ENCODE peak calls at places on chromosomes 5 and 9, in six cellular contexts. One of them, this sample, is unnamed.
A peak's percentile ranks its signal among the peaks of the same experiment; 100 is the strongest.

GRCh38 chr5:39266442-39266841 is 47.1 kb upstream of the FYB1 start:
- DNase-seq in T follicular helper cell: no peak
- DNase-seq in stimulated activated CD4-positive, alpha-beta T cell treated with anti-CD3 and anti-CD28 coated beads, Interleukin-2, amount 100 ng/mL, for 24 hours: no peak
- DNase-seq in uterus: no peak
- DNase-seq in AG20443: peak; percentile 61
- DNase-seq in activated naive CD8-positive, alpha-beta T cell treated with anti-CD3 and anti-CD28 coated beads for 36 hours: no peak
- DNase-seq in this sample: no peak

GRCh38 chr5:56845277-56845676 is 29.9 kb downstream of the MAP3K1 start:
- DNase-seq in T follicular helper cell: no peak
- DNase-seq in stimulated activated CD4-positive, alpha-beta T cell treated with anti-CD3 and anti-CD28 coated beads, Interleukin-2, amount 100 ng/mL, for 24 hours: no peak
- DNase-seq in uterus: no peak
- DNase-seq in AG20443: no peak
- DNase-seq in activated naive CD8-positive, alpha-beta T cell treated with anti-CD3 and anti-CD28 coated beads for 36 hours: no peak
- DNase-seq in this sample: no peak

GRCh38 chr5:158886086-158886485 is 213.6 kb downstream of the EBF1 start:
- DNase-seq in T follicular helper cell: no peak
- DNase-seq in stimulated activated CD4-positive, alpha-beta T cell treated with anti-CD3 and anti-CD28 coated beads, Interleukin-2, amount 100 ng/mL, for 24 hours: no peak
- DNase-seq in uterus: no peak
- DNase-seq in AG20443: peak; percentile 20
- DNase-seq in activated naive CD8-positive, alpha-beta T cell treated with anti-CD3 and anti-CD28 coated beads for 36 hours: no peak
- DNase-seq in this sample: no peak

GRCh38 chr9:128911529-128912035 is 9.2 kb upstream of the PHYHD1 start:
- DNase-seq in T follicular helper cell: no peak
- DNase-seq in stimulated activated CD4-positive, alpha-beta T cell treated with anti-CD3 and anti-CD28 coated beads, Interleukin-2, amount 100 ng/mL, for 24 hours: no peak
- DNase-seq in uterus: peak; percentile 64
- DNase-seq in AG20443: peak; percentile 66
- DNase-seq in activated naive CD8-positive, alpha-beta T cell treated with anti-CD3 and anti-CD28 coated beads for 36 hours: no peak
- DNase-seq in this sample: no peak

GRCh38 chr5:175692235-175692995 is 34.5 kb downstream of the HRH2 start:
- DNase-seq in T follicular helper cell: no peak
- DNase-seq in stimulated activated CD4-positive, alpha-beta T cell treated with anti-CD3 and anti-CD28 coated beads, Interleukin-2, amount 100 ng/mL, for 24 hours: no peak
- DNase-seq in uterus: no peak
- DNase-seq in AG20443: no peak
- DNase-seq in activated naive CD8-positive, alpha-beta T cell treated with anti-CD3 and anti-CD28 coated beads for 36 hours: no peak
- DNase-seq in this sample: no peak

GRCh38 chr9:6896562-6896961 is 138.8 kb downstream of the KDM4C start:
- DNase-seq in T follicular helper cell: no peak
- DNase-seq in stimulated activated CD4-positive, alpha-beta T cell treated with anti-CD3 and anti-CD28 coated beads, Interleukin-2, amount 100 ng/mL, for 24 hours: no peak
- DNase-seq in uterus: no peak
- DNase-seq in AG20443: no peak
- DNase-seq in activated naive CD8-positive, alpha-beta T cell treated with anti-CD3 and anti-CD28 coated beads for 36 hours: no peak
- DNase-seq in this sample: no peak

GRCh38 chr9:35397923-35398322 is 92.0 kb upstream of the RUSC2 start:
- DNase-seq in T follicular helper cell: no peak
- DNase-seq in stimulated activated CD4-positive, alpha-beta T cell treated with anti-CD3 and anti-CD28 coated beads, Interleukin-2, amount 100 ng/mL, for 24 hours: no peak
- DNase-seq in uterus: no peak
- DNase-seq in AG20443: no peak
- DNase-seq in activated naive CD8-positive, alpha-beta T cell treated with anti-CD3 and anti-CD28 coated beads for 36 hours: no peak
- DNase-seq in this sample: no peak

GRCh38 chr9:109115931-109116541 is 3.7 kb downstream of the TMEM245 start:
- DNase-seq in T follicular helper cell: no peak
- DNase-seq in stimulated activated CD4-positive, alpha-beta T cell treated with anti-CD3 and anti-CD28 coated beads, Interleukin-2, amount 100 ng/mL, for 24 hours: no peak
- DNase-seq in uterus: peak; percentile 33
- DNase-seq in AG20443: peak; percentile 11
- DNase-seq in activated naive CD8-positive, alpha-beta T cell treated with anti-CD3 and anti-CD28 coated beads for 36 hours: no peak
- DNase-seq in this sample: no peak

GRCh38 chr9:86176468-86176867 is 77.1 kb upstream of the GOLM1 start:
- DNase-seq in T follicular helper cell: no peak
- DNase-seq in stimulated activated CD4-positive, alpha-beta T cell treated with anti-CD3 and anti-CD28 coated beads, Interleukin-2, amount 100 ng/mL, for 24 hours: no peak
- DNase-seq in uterus: no peak
- DNase-seq in AG20443: no peak
- DNase-seq in activated naive CD8-positive, alpha-beta T cell treated with anti-CD3 and anti-CD28 coated beads for 36 hours: no peak
- DNase-seq in this sample: no peak

GRCh38 chr5:139845846-139846681 is 50.5 kb downstream of the PSD2 start:
- DNase-seq in T follicular helper cell: no peak
- DNase-seq in stimulated activated CD4-positive, alpha-beta T cell treated with anti-CD3 and anti-CD28 coated beads, Interleukin-2, amount 100 ng/mL, for 24 hours: no peak
- DNase-seq in uterus: no peak
- DNase-seq in AG20443: no peak
- DNase-seq in activated naive CD8-positive, alpha-beta T cell treated with anti-CD3 and anti-CD28 coated beads for 36 hours: no peak
- DNase-seq in this sample: no peak

GRCh38 chr5:171610053-171610452 is 175.6 kb upstream of the SMIM23 start:
- DNase-seq in T follicular helper cell: no peak
- DNase-seq in stimulated activated CD4-positive, alpha-beta T cell treated with anti-CD3 and anti-CD28 coated beads, Interleukin-2, amount 100 ng/mL, for 24 hours: no peak
- DNase-seq in uterus: no peak
- DNase-seq in AG20443: no peak
- DNase-seq in activated naive CD8-positive, alpha-beta T cell treated with anti-CD3 and anti-CD28 coated beads for 36 hours: no peak
- DNase-seq in this sample: no peak

GRCh38 chr9:98708103-98708932 is 417 bp downstream of the GABBR2 start:
- DNase-seq in T follicular helper cell: no peak
- DNase-seq in stimulated activated CD4-positive, alpha-beta T cell treated with anti-CD3 and anti-CD28 coated beads, Interleukin-2, amount 100 ng/mL, for 24 hours: peak; percentile 18
- DNase-seq in uterus: no peak
- DNase-seq in AG20443: peak; percentile 48
- DNase-seq in activated naive CD8-positive, alpha-beta T cell treated with anti-CD3 and anti-CD28 coated beads for 36 hours: no peak
- DNase-seq in this sample: no peak

GRCh38 chr5:140058212-140058932 is 15.3 kb upstream of the NRG2 start:
- DNase-seq in T follicular helper cell: no peak
- DNase-seq in stimulated activated CD4-positive, alpha-beta T cell treated with anti-CD3 and anti-CD28 coated beads, Interleukin-2, amount 100 ng/mL, for 24 hours: no peak
- DNase-seq in uterus: no peak
- DNase-seq in AG20443: no peak
- DNase-seq in activated naive CD8-positive, alpha-beta T cell treated with anti-CD3 and anti-CD28 coated beads for 36 hours: no peak
- DNase-seq in this sample: no peak

GRCh38 chr9:96025995-96026572 is 150.6 kb downstream of the ERCC6L2 start:
- DNase-seq in T follicular helper cell: no peak
- DNase-seq in stimulated activated CD4-positive, alpha-beta T cell treated with anti-CD3 and anti-CD28 coated beads, Interleukin-2, amount 100 ng/mL, for 24 hours: peak; percentile 28
- DNase-seq in uterus: no peak
- DNase-seq in AG20443: no peak
- DNase-seq in activated naive CD8-positive, alpha-beta T cell treated with anti-CD3 and anti-CD28 coated beads for 36 hours: no peak
- DNase-seq in this sample: no peak

GRCh38 chr9:76045217-76045616 is 154.7 kb downstream of the PCSK5 start:
- DNase-seq in T follicular helper cell: no peak
- DNase-seq in stimulated activated CD4-positive, alpha-beta T cell treated with anti-CD3 and anti-CD28 coated beads, Interleukin-2, amount 100 ng/mL, for 24 hours: no peak
- DNase-seq in uterus: no peak
- DNase-seq in AG20443: peak; percentile 16
- DNase-seq in activated naive CD8-positive, alpha-beta T cell treated with anti-CD3 and anti-CD28 coated beads for 36 hours: no peak
- DNase-seq in this sample: no peak

GRCh38 chr9:76530458-76531100 is 71.6 kb downstream of the GCNT1 start:
- DNase-seq in T follicular helper cell: no peak
- DNase-seq in stimulated activated CD4-positive, alpha-beta T cell treated with anti-CD3 and anti-CD28 coated beads, Interleukin-2, amount 100 ng/mL, for 24 hours: no peak
- DNase-seq in uterus: no peak
- DNase-seq in AG20443: peak; percentile 58
- DNase-seq in activated naive CD8-positive, alpha-beta T cell treated with anti-CD3 and anti-CD28 coated beads for 36 hours: no peak
- DNase-seq in this sample: no peak

GRCh38 chr5:116685069-116685468 is 110.4 kb upstream of the SEMA6A start:
- DNase-seq in T follicular helper cell: no peak
- DNase-seq in stimulated activated CD4-positive, alpha-beta T cell treated with anti-CD3 and anti-CD28 coated beads, Interleukin-2, amount 100 ng/mL, for 24 hours: no peak
- DNase-seq in uterus: no peak
- DNase-seq in AG20443: no peak
- DNase-seq in activated naive CD8-positive, alpha-beta T cell treated with anti-CD3 and anti-CD28 coated beads for 36 hours: no peak
- DNase-seq in this sample: no peak

GRCh38 chr9:91196103-91196761 is 165.5 kb downstream of the AUH start:
- DNase-seq in T follicular helper cell: no peak
- DNase-seq in stimulated activated CD4-positive, alpha-beta T cell treated with anti-CD3 and anti-CD28 coated beads, Interleukin-2, amount 100 ng/mL, for 24 hours: no peak
- DNase-seq in uterus: no peak
- DNase-seq in AG20443: no peak
- DNase-seq in activated naive CD8-positive, alpha-beta T cell treated with anti-CD3 and anti-CD28 coated beads for 36 hours: no peak
- DNase-seq in this sample: no peak

GRCh38 chr9:136365775-136366223 is 2.3 kb upstream of the DNLZ start:
- DNase-seq in T follicular helper cell: no peak
- DNase-seq in stimulated activated CD4-positive, alpha-beta T cell treated with anti-CD3 and anti-CD28 coated beads, Interleukin-2, amount 100 ng/mL, for 24 hours: no peak
- DNase-seq in uterus: no peak
- DNase-seq in AG20443: no peak
- DNase-seq in activated naive CD8-positive, alpha-beta T cell treated with anti-CD3 and anti-CD28 coated beads for 36 hours: no peak
- DNase-seq in this sample: no peak

GRCh38 chr5:7947301-7947700 is 78.4 kb downstream of the MTRR start:
- DNase-seq in T follicular helper cell: no peak
- DNase-seq in stimulated activated CD4-positive, alpha-beta T cell treated with anti-CD3 and anti-CD28 coated beads, Interleukin-2, amount 100 ng/mL, for 24 hours: no peak
- DNase-seq in uterus: no peak
- DNase-seq in AG20443: no peak
- DNase-seq in activated naive CD8-positive, alpha-beta T cell treated with anti-CD3 and anti-CD28 coated beads for 36 hours: no peak
- DNase-seq in this sample: no peak

GRCh38 chr5:151661968-151662732 is 24.6 kb downstream of the SPARC start:
- DNase-seq in T follicular helper cell: no peak
- DNase-seq in stimulated activated CD4-positive, alpha-beta T cell treated with anti-CD3 and anti-CD28 coated beads, Interleukin-2, amount 100 ng/mL, for 24 hours: no peak
- DNase-seq in uterus: no peak
- DNase-seq in AG20443: no peak
- DNase-seq in activated naive CD8-positive, alpha-beta T cell treated with anti-CD3 and anti-CD28 coated beads for 36 hours: no peak
- DNase-seq in this sample: no peak

GRCh38 chr5:60687927-60688720 is 11.8 kb downstream of the DEPDC1B start:
- DNase-seq in T follicular helper cell: no peak
- DNase-seq in stimulated activated CD4-positive, alpha-beta T cell treated with anti-CD3 and anti-CD28 coated beads, Interleukin-2, amount 100 ng/mL, for 24 hours: no peak
- DNase-seq in uterus: no peak
- DNase-seq in AG20443: peak; percentile 49
- DNase-seq in activated naive CD8-positive, alpha-beta T cell treated with anti-CD3 and anti-CD28 coated beads for 36 hours: no peak
- DNase-seq in this sample: no peak

This sample was measured in stimulated activated naive CD4-positive, alpha-beta T cell treated with Interleukin-2 at 50 U/mL for 16 hours.